ENCODE peak calls at places on chromosomes 5 and 9, in seven cellular contexts. One of them, this sample, is unnamed.

GRCh38 chr5:137751869-137752491 is 2.2 kb downstream of the HNRNPA0 start:
- DNase-seq in heart right ventricle: no peak
- DNase-seq in lower leg skin: no peak
- DNase-seq in GM04504: peak
- DNase-seq in SIG-M5: no peak
- DNase-seq in RPMI7951: peak
- DNase-seq in AG08396: peak
- DNase-seq in this sample: peak

GRCh38 chr5:439636-440035 is 3.3 kb upstream of the EXOC3 start:
- DNase-seq in heart right ventricle: peak
- DNase-seq in lower leg skin: peak
- DNase-seq in GM04504: no peak
- DNase-seq in SIG-M5: no peak
- DNase-seq in RPMI7951: no peak
- DNase-seq in AG08396: no peak
- DNase-seq in this sample: no peak

GRCh38 chr5:168771698-168772097 is 192.5 kb upstream of the PANK3 start:
- DNase-seq in heart right ventricle: no peak
- DNase-seq in lower leg skin: no peak
- DNase-seq in GM04504: no peak
- DNase-seq in SIG-M5: no peak
- DNase-seq in RPMI7951: no peak
- DNase-seq in AG08396: no peak
- DNase-seq in this sample: no peak

GRCh38 chr9:137454506-137455360 is 4.4 kb downstream of the NSMF start:
- DNase-seq in heart right ventricle: no peak
- DNase-seq in lower leg skin: peak
- DNase-seq in GM04504: no peak
- DNase-seq in SIG-M5: no peak
- DNase-seq in RPMI7951: no peak
- DNase-seq in AG08396: no peak
- DNase-seq in this sample: peak

GRCh38 chr9:78813602-78814180 is 516.8 kb downstream of the PSAT1 start:
- DNase-seq in heart right ventricle: no peak
- DNase-seq in lower leg skin: no peak
- DNase-seq in GM04504: no peak
- DNase-seq in SIG-M5: no peak
- DNase-seq in RPMI7951: no peak
- DNase-seq in AG08396: no peak
- DNase-seq in this sample: no peak

GRCh38 chr9:134099123-134099761 is 31.4 kb upstream of the BRD3 start:
- DNase-seq in heart right ventricle: no peak
- DNase-seq in lower leg skin: peak
- DNase-seq in GM04504: no peak
- DNase-seq in SIG-M5: no peak
- DNase-seq in RPMI7951: peak
- DNase-seq in AG08396: peak
- DNase-seq in this sample: no peak

GRCh38 chr9:121984726-121985402 is 108.2 kb downstream of the TTLL11 start:
- DNase-seq in heart right ventricle: no peak
- DNase-seq in lower leg skin: no peak
- DNase-seq in GM04504: peak
- DNase-seq in SIG-M5: no peak
- DNase-seq in RPMI7951: peak
- DNase-seq in AG08396: peak
- DNase-seq in this sample: no peak

GRCh38 chr9:95989304-95989703 is 113.8 kb downstream of the ERCC6L2 start:
- DNase-seq in heart right ventricle: no peak
- DNase-seq in lower leg skin: no peak
- DNase-seq in GM04504: no peak
- DNase-seq in SIG-M5: no peak
- DNase-seq in RPMI7951: no peak
- DNase-seq in AG08396: no peak
- DNase-seq in this sample: no peak

GRCh38 chr5:178662541-178662860 is 35.7 kb upstream of the CLK4 start:
- DNase-seq in heart right ventricle: no peak
- DNase-seq in lower leg skin: no peak
- DNase-seq in GM04504: no peak
- DNase-seq in SIG-M5: no peak
- DNase-seq in RPMI7951: no peak
- DNase-seq in AG08396: no peak
- DNase-seq in this sample: no peak

GRCh38 chr5:62168882-62169281 is 137.1 kb upstream of the KIF2A start:
- DNase-seq in heart right ventricle: no peak
- DNase-seq in lower leg skin: no peak
- DNase-seq in GM04504: no peak
- DNase-seq in SIG-M5: no peak
- DNase-seq in RPMI7951: no peak
- DNase-seq in AG08396: no peak
- DNase-seq in this sample: no peak

GRCh38 chr5:135100011-135100410 is 66.0 kb upstream of the PITX1 start:
- DNase-seq in heart right ventricle: no peak
- DNase-seq in lower leg skin: peak
- DNase-seq in GM04504: no peak
- DNase-seq in SIG-M5: no peak
- DNase-seq in RPMI7951: no peak
- DNase-seq in AG08396: no peak
- DNase-seq in this sample: no peak

GRCh38 chr5:54719384-54720306 is 202.1 kb downstream of the SNX18 start:
- DNase-seq in heart right ventricle: peak
- DNase-seq in lower leg skin: no peak
- DNase-seq in GM04504: peak
- DNase-seq in SIG-M5: no peak
- DNase-seq in RPMI7951: peak
- DNase-seq in AG08396: peak
- DNase-seq in this sample: no peak

GRCh38 chr9:110578896-110579752 is at the start of gene SVEP1:
- DNase-seq in heart right ventricle: peak
- DNase-seq in lower leg skin: peak
- DNase-seq in GM04504: no peak
- DNase-seq in SIG-M5: no peak
- DNase-seq in RPMI7951: peak
- DNase-seq in AG08396: peak
- DNase-seq in this sample: peak

GRCh38 chr9:37529111-37529510 is 43.4 kb downstream of the POLR1E start:
- DNase-seq in heart right ventricle: no peak
- DNase-seq in lower leg skin: no peak
- DNase-seq in GM04504: no peak
- DNase-seq in SIG-M5: no peak
- DNase-seq in RPMI7951: no peak
- DNase-seq in AG08396: no peak
- DNase-seq in this sample: no peak

GRCh38 chr9:92639791-92640271 is 30.1 kb downstream of the IPPK start:
- DNase-seq in heart right ventricle: no peak
- DNase-seq in lower leg skin: peak
- DNase-seq in GM04504: no peak
- DNase-seq in SIG-M5: no peak
- DNase-seq in RPMI7951: no peak
- DNase-seq in AG08396: no peak
- DNase-seq in this sample: no peak

GRCh38 chr5:138645778-138646575 is 70.8 kb upstream of the HSPA9 start:
- DNase-seq in heart right ventricle: no peak
- DNase-seq in lower leg skin: no peak
- DNase-seq in GM04504: no peak
- DNase-seq in SIG-M5: no peak
- DNase-seq in RPMI7951: no peak
- DNase-seq in AG08396: no peak
- DNase-seq in this sample: no peak

GRCh38 chr5:26121343-26121742 is 917.0 kb downstream of the CDH9 start:
- DNase-seq in heart right ventricle: no peak
- DNase-seq in lower leg skin: no peak
- DNase-seq in GM04504: no peak
- DNase-seq in SIG-M5: no peak
- DNase-seq in RPMI7951: no peak
- DNase-seq in AG08396: no peak
- DNase-seq in this sample: no peak

GRCh38 chr9:107484117-107484723 is 5.3 kb downstream of the KLF4 start:
- DNase-seq in heart right ventricle: no peak
- DNase-seq in lower leg skin: peak
- DNase-seq in GM04504: peak
- DNase-seq in SIG-M5: peak
- DNase-seq in RPMI7951: peak
- DNase-seq in AG08396: peak
- DNase-seq in this sample: peak

GRCh38 chr5:157225463-157226422 is 40.2 kb upstream of the CYFIP2 start:
- DNase-seq in heart right ventricle: no peak
- DNase-seq in lower leg skin: no peak
- DNase-seq in GM04504: no peak
- DNase-seq in SIG-M5: no peak
- DNase-seq in RPMI7951: no peak
- DNase-seq in AG08396: no peak
- DNase-seq in this sample: no peak

GRCh38 chr9:81417299-81417675 is 272.1 kb downstream of the TLE1 start:
- DNase-seq in heart right ventricle: no peak
- DNase-seq in lower leg skin: no peak
- DNase-seq in GM04504: no peak
- DNase-seq in SIG-M5: no peak
- DNase-seq in RPMI7951: no peak
- DNase-seq in AG08396: no peak
- DNase-seq in this sample: no peak

GRCh38 chr5:134554319-134555222 is 29.1 kb downstream of the JADE2 start:
- DNase-seq in heart right ventricle: peak
- DNase-seq in lower leg skin: no peak
- DNase-seq in GM04504: peak
- DNase-seq in SIG-M5: no peak
- DNase-seq in RPMI7951: peak
- DNase-seq in AG08396: peak
- DNase-seq in this sample: peak

GRCh38 chr5:149387982-149388381 is 8.9 kb upstream of the IL17B start:
- DNase-seq in heart right ventricle: no peak
- DNase-seq in lower leg skin: no peak
- DNase-seq in GM04504: peak
- DNase-seq in SIG-M5: no peak
- DNase-seq in RPMI7951: peak
- DNase-seq in AG08396: peak
- DNase-seq in this sample: no peak

GRCh38 chr5:80204808-80205614 is 50.8 kb downstream of the SERINC5 start:
- DNase-seq in heart right ventricle: no peak
- DNase-seq in lower leg skin: no peak
- DNase-seq in GM04504: no peak
- DNase-seq in SIG-M5: peak
- DNase-seq in RPMI7951: peak
- DNase-seq in AG08396: no peak
- DNase-seq in this sample: peak

GRCh38 chr9:652896-653295 is 188.6 kb upstream of the DMRT1 start:
- DNase-seq in heart right ventricle: peak
- DNase-seq in lower leg skin: no peak
- DNase-seq in GM04504: no peak
- DNase-seq in SIG-M5: no peak
- DNase-seq in RPMI7951: peak
- DNase-seq in AG08396: no peak
- DNase-seq in this sample: no peak

GRCh38 chr5:167639213-167639612 is 652.2 kb upstream of the WWC1 start:
- DNase-seq in heart right ventricle: no peak
- DNase-seq in lower leg skin: no peak
- DNase-seq in GM04504: no peak
- DNase-seq in SIG-M5: no peak
- DNase-seq in RPMI7951: peak
- DNase-seq in AG08396: no peak
- DNase-seq in this sample: no peak

GRCh38 chr9:18692240-18692639 is 218.3 kb downstream of the ADAMTSL1 start:
- DNase-seq in heart right ventricle: no peak
- DNase-seq in lower leg skin: no peak
- DNase-seq in GM04504: no peak
- DNase-seq in SIG-M5: no peak
- DNase-seq in RPMI7951: no peak
- DNase-seq in AG08396: no peak
- DNase-seq in this sample: no peak

GRCh38 chr5:119435436-119436132 is 16.7 kb upstream of the HSD17B4 start:
- DNase-seq in heart right ventricle: peak
- DNase-seq in lower leg skin: no peak
- DNase-seq in GM04504: no peak
- DNase-seq in SIG-M5: no peak
- DNase-seq in RPMI7951: peak
- DNase-seq in AG08396: no peak
- DNase-seq in this sample: no peak

GRCh38 chr9:117411547-117411946 is 3.3 kb downstream of the ASTN2 start:
- DNase-seq in heart right ventricle: no peak
- DNase-seq in lower leg skin: peak
- DNase-seq in GM04504: no peak
- DNase-seq in SIG-M5: no peak
- DNase-seq in RPMI7951: peak
- DNase-seq in AG08396: peak
- DNase-seq in this sample: peak

This sample was measured in SK-N-SH.